ENCODE peak calls at places on chromosomes 4 and X, in ten cellular contexts. J is gastrocnemius medialis; A is ACHN; P is aorta; M is activated CD8-positive, alpha-beta T cell treated with anti-CD3 and anti-CD28 coated beads, Interleukin-2, amount 10 ng/mL, durations not matched to agents 7 days and 5 days; E is germinal center; S is MG63; H is GM12865; T is astrocyte of the spinal cord; B is fibroblast of lung. Q is an unnamed sample.

GRCh38 chrX:130786030-130786429 is 117.0 kb downstream of the ENOX2 start:
- DNase-seq in J (no peak), A (no peak), P (no peak), M (no peak), E (no peak), S (no peak), H (no peak), T (no peak), B (no peak), Q (no peak)

GRCh38 chr4:87491436-87491835 is 37.7 kb downstream of the SPARCL1 start:
- DNase-seq in J (no peak), A (no peak), P (no peak), M (no peak), E (no peak), S (no peak), H (no peak), T (no peak), B (no peak), Q (no peak)

GRCh38 chrX:14697453-14697852 is 168.1 kb downstream of the GLRA2 start:
- DNase-seq in J (no peak), A (peak; percentile 43), P (peak; percentile 40), M (peak; percentile 20), E (peak; percentile 4), S (peak; percentile 20), H (peak; percentile 40), T (no peak), B (peak; percentile 22), Q (no peak)

GRCh38 chr4:16418814-16419213 is 192.5 kb upstream of the TAPT1 start:
- DNase-seq in J (no peak), A (no peak), P (no peak), M (no peak), E (no peak), S (peak; percentile 30), H (no peak), T (peak; percentile 73), B (peak; percentile 11), Q (peak; percentile 32)

GRCh38 chrX:151984328-151984727 is 9.9 kb upstream of the GABRE start:
- DNase-seq in J (no peak), A (no peak), P (no peak), M (no peak), E (no peak), S (peak; percentile 67), H (no peak), T (peak; percentile 82), B (peak; percentile 33), Q (no peak)

GRCh38 chr4:15982833-15983528 is 20.0 kb upstream of the FGFBP2 start:
- DNase-seq in J (no peak), A (no peak), P (no peak), M (no peak), E (no peak), S (no peak), H (no peak), T (peak; percentile 28), B (no peak), Q (no peak)

GRCh38 chrX:26586570-26586969 is 370.6 kb downstream of the MAGEB5 start:
- DNase-seq in J (no peak), A (no peak), P (no peak), M (no peak), E (no peak), S (no peak), H (no peak), T (no peak), B (no peak), Q (no peak)

GRCh38 chr4:176153124-176153523 is 42.3 kb downstream of the SPATA4 start:
- DNase-seq in J (no peak), A (no peak), P (no peak), M (no peak), E (no peak), S (no peak), H (no peak), T (no peak), B (no peak), Q (no peak)

GRCh38 chrX:65203545-65203944 is 227.3 kb upstream of the ZC4H2 start:
- DNase-seq in J (no peak), A (no peak), P (no peak), M (no peak), E (no peak), S (no peak), H (no peak), T (no peak), B (no peak), Q (no peak)

GRCh38 chrX:154010330-154011087 is 9.2 kb downstream of the IRAK1 start:
- DNase-seq in J (peak; percentile 87), A (no peak), P (peak; percentile 30), M (no peak), E (no peak), S (no peak), H (no peak), T (no peak), B (no peak), Q (no peak)

GRCh38 chr4:123250843-123251242 is 145.8 kb upstream of the SPRY1 start:
- DNase-seq in J (no peak), A (no peak), P (peak; percentile 60), M (no peak), E (no peak), S (peak; percentile 57), H (no peak), T (peak; percentile 75), B (peak; percentile 81), Q (no peak)

GRCh38 chr4:105140684-105141490 is 5.8 kb upstream of the TET2 start:
- DNase-seq in J (no peak), A (peak; percentile 47), P (no peak), M (peak; percentile 52), E (peak; percentile 36), S (no peak), H (peak; percentile 56), T (peak; percentile 27), B (peak; percentile 48), Q (no peak)

GRCh38 chr4:911221-911751 is 20.8 kb downstream of the GAK start:
- DNase-seq in J (no peak), A (no peak), P (peak; percentile 43), M (no peak), E (no peak), S (no peak), H (no peak), T (no peak), B (no peak), Q (no peak)

GRCh38 chr4:151801547-151802516 is 41.0 kb upstream of the GATB start:
- DNase-seq in J (no peak), A (peak; percentile 63), P (no peak), M (peak; percentile 67), E (peak; percentile 49), S (peak; percentile 13), H (peak; percentile 68), T (peak; percentile 71), B (peak; percentile 55), Q (no peak)

GRCh38 chrX:50805316-50805715 is 8.7 kb downstream of the SHROOM4 start:
- DNase-seq in J (no peak), A (peak; percentile 51), P (no peak), M (no peak), E (no peak), S (no peak), H (no peak), T (no peak), B (no peak), Q (no peak)

GRCh38 chr4:116016201-116016600 is 902.8 kb upstream of the NDST4 start:
- DNase-seq in J (peak; percentile 13), A (peak; percentile 3), P (no peak), M (no peak), E (no peak), S (peak; percentile 43), H (peak; percentile 29), T (peak; percentile 52), B (peak; percentile 18), Q (peak; percentile 42)

GRCh38 chr4:55947912-55948725 is 626 bp upstream of the CEP135 start:
- DNase-seq in J (no peak), A (peak; percentile 69), P (no peak), M (peak; percentile 34), E (peak; percentile 53), S (peak; percentile 45), H (peak; percentile 78), T (peak; percentile 92), B (peak; percentile 95), Q (peak; percentile 54)

GRCh38 chr4:186789671-186790070 is 66.0 kb upstream of the FAT1 start:
- DNase-seq in J (no peak), A (no peak), P (no peak), M (no peak), E (no peak), S (no peak), H (no peak), T (peak; percentile 28), B (peak; percentile 53), Q (no peak)

GRCh38 chrX:18886344-18887161 is 97.4 kb downstream of the PHKA2 start:
- DNase-seq in J (peak; percentile 85), A (peak; percentile 45), P (peak; percentile 86), M (peak; percentile 56), E (peak; percentile 33), S (peak; percentile 39), H (peak; percentile 90), T (peak; percentile 37), B (peak; percentile 72), Q (no peak)

GRCh38 chrX:118315529-118315928 is 30.4 kb upstream of the WDR44 start:
- DNase-seq in J (no peak), A (no peak), P (no peak), M (no peak), E (no peak), S (no peak), H (no peak), T (no peak), B (no peak), Q (no peak)

GRCh38 chr4:113673450-113673849 is 88.1 kb downstream of the CAMK2D start:
- DNase-seq in J (no peak), A (peak; percentile 5), P (no peak), M (peak; percentile 59), E (no peak), S (peak; percentile 9), H (peak; percentile 37), T (no peak), B (no peak), Q (no peak)

GRCh38 chr4:182863501-182863900 is 53.7 kb downstream of the DCTD start:
- DNase-seq in J (no peak), A (no peak), P (no peak), M (no peak), E (no peak), S (no peak), H (no peak), T (no peak), B (no peak), Q (no peak)

GRCh38 chrX:14832591-14832990 is 40.3 kb downstream of the FANCB start:
- DNase-seq in J (no peak), A (no peak), P (no peak), M (no peak), E (no peak), S (no peak), H (no peak), T (peak; percentile 27), B (peak; percentile 20), Q (no peak)

GRCh38 chr4:88064410-88064809 is 57.0 kb downstream of the PKD2 start:
- DNase-seq in J (no peak), A (no peak), P (no peak), M (no peak), E (no peak), S (no peak), H (no peak), T (no peak), B (no peak), Q (no peak)

GRCh38 chr4:6024450-6024960 is 6.3 kb upstream of the C4orf50 start:
- DNase-seq in J (no peak), A (no peak), P (peak; percentile 21), M (no peak), E (no peak), S (no peak), H (no peak), T (no peak), B (no peak), Q (no peak)

GRCh38 chrX:25198253-25198652 is 182.5 kb upstream of the ARX start:
- DNase-seq in J (peak; percentile 35), A (no peak), P (no peak), M (no peak), E (no peak), S (no peak), H (no peak), T (no peak), B (peak; percentile 17), Q (no peak)

GRCh38 chr4:32684160-32684559 is 1964.0 kb downstream of the PCDH7 start:
- DNase-seq in J (no peak), A (no peak), P (no peak), M (no peak), E (no peak), S (no peak), H (no peak), T (no peak), B (no peak), Q (no peak)

GRCh38 chr4:1033840-1034551 is 22.6 kb downstream of the FGFRL1 start:
- DNase-seq in J (no peak), A (no peak), P (peak; percentile 88), M (no peak), E (no peak), S (peak; percentile 96), H (no peak), T (peak; percentile 73), B (peak; percentile 83), Q (no peak)